ENCODE peak calls at places on chromosomes 3 and 15, in nine cellular contexts. Y is fibroblast of lung, N is DND-41, P is hepatocyte, K is A673, Q is GM23248, R is mammary epithelial cell, S is PC-9, G is keratinocyte. A is an unnamed sample. For H3K9me3, the result is how much of the 10 kb centered on the place peaks cover.

GRCh38 chr3:177554900-177555759 is 357.8 kb upstream of the TBL1XR1 start:
- DNase-seq in Y (peak), N (no peak), P (no peak), K (peak), Q (peak), R (peak), S (peak), G (no peak), A (no peak)

GRCh38 chr3:158794936-158795518 is 6.8 kb upstream of the MFSD1 start:
- DNase-seq in Y (peak), N (no peak), P (peak), K (peak), Q (peak), R (peak), S (no peak), G (peak), A (peak)

GRCh38 chr3:61560452-61561373 is 658 bp upstream of the PTPRG start:
- DNase-seq in Y (peak), N (peak), P (peak), K (peak), Q (peak), R (peak), S (peak), G (no peak), A (peak)

GRCh38 chr15:77296773-77297337 is 123.0 kb downstream of the PEAK1 start:
- DNase-seq in Y (no peak), N (no peak), P (no peak), K (no peak), Q (no peak), R (no peak), S (no peak), G (no peak), A (no peak)

GRCh38 chr3:43286886-43287301 is 554 bp downstream of the SNRK start:
- DNase-seq in Y (peak), N (peak), P (peak), K (peak), Q (peak), R (peak), S (no peak), G (no peak), A (peak)

GRCh38 chr3:190566043-190566933 is 52.4 kb downstream of the IL1RAP start:
- DNase-seq in Y (peak), N (peak), P (peak), K (peak), Q (peak), R (peak), S (peak), G (peak), A (no peak)

GRCh38 chr3:184594386-184595035 is 32.9 kb downstream of the EPHB3 start:
- DNase-seq in Y (no peak), N (no peak), P (no peak), K (no peak), Q (no peak), R (no peak), S (no peak), G (no peak), A (no peak)

GRCh38 chr3:9201278-9201677 is 48.2 kb downstream of the SRGAP3 start:
- DNase-seq in Y (no peak), N (no peak), P (no peak), K (peak), Q (peak), R (no peak), S (no peak), G (no peak), A (no peak)

GRCh38 chr3:160829486-160830009 is 73.5 kb downstream of the PPM1L start:
- DNase-seq in Y (no peak), N (no peak), P (no peak), K (no peak), Q (no peak), R (no peak), S (no peak), G (no peak), A (no peak)

GRCh38 chr3:23019596-23020300 is 183.4 kb upstream of the UBE2E2 start:
- DNase-seq in Y (no peak), N (no peak), P (no peak), K (no peak), Q (no peak), R (no peak), S (peak), G (no peak), A (no peak)

GRCh38 chr15:91484141-91484540 is 369.4 kb upstream of the SLCO3A1 start:
- DNase-seq in Y (no peak), N (no peak), P (no peak), K (no peak), Q (no peak), R (no peak), S (no peak), G (no peak), A (no peak)

GRCh38 chr15:67839358-67839928 is 402 bp downstream of the RNU6-1 start:
- DNase-seq in Y (peak), N (peak), P (no peak), K (peak), Q (peak), R (peak), S (peak), G (no peak), A (no peak)

GRCh38 chr3:152403632-152404066 is 134.9 kb downstream of the MBNL1 start:
- DNase-seq in Y (peak), N (no peak), P (peak), K (no peak), Q (no peak), R (no peak), S (no peak), G (no peak), A (no peak)

GRCh38 chr3:64916192-64916798 is 228.5 kb upstream of the ADAMTS9 start:
- DNase-seq in Y (no peak), N (no peak), P (no peak), K (no peak), Q (no peak), R (no peak), S (no peak), G (no peak), A (no peak)

GRCh38 chr3:85842081-85842480 is 883.3 kb downstream of the CADM2 start:
- DNase-seq in Y (no peak), N (no peak), P (no peak), K (no peak), Q (no peak), R (no peak), S (no peak), G (no peak), A (no peak)

GRCh38 chr15:100241572-100242479 is 99.9 kb downstream of the ADAMTS17 start:
- DNase-seq in Y (peak), N (no peak), P (peak), K (no peak), Q (peak), R (peak), S (peak), G (peak), A (peak)

GRCh38 chr3:85360742-85361387 is 402.1 kb downstream of the CADM2 start:
- DNase-seq in Y (peak), N (peak), P (peak), K (peak), Q (peak), R (peak), S (peak), G (no peak), A (peak)

GRCh38 chr3:160225181-160226025 is at the start of gene C3orf80:
- DNase-seq in Y (peak), N (no peak), P (peak), K (peak), Q (peak), R (peak), S (peak), G (no peak), A (peak)

DNA sequence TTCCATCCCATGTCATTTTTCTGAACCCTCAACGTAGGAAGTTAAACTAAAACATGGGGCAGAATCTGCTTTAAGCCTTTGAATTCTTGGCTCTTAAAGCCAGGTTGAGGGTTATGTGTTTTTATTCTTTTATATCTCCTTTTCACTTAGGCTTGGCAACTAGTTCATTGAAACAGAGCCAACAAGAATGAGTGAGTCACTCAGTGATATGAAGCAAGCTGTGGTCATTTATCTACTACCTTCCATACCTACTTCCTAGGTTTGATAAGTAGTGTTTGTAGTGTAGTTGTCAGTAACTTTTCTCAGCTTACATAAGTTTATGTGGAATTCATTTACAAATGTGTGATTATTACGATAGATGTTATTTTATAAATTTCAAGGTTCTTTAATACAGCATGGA is 67.4 kb downstream of the SNRPN start:
- DNase-seq in Y (peak), N (no peak), P (no peak), K (no peak), Q (peak), R (peak), S (no peak), G (no peak), A (no peak)
- H3K9me3 ChIP-seq in Y (under half), N (under half), P (under half), K (under half), Q (under half), R (under half), S (under half), G (under half), A (under half)

DNA sequence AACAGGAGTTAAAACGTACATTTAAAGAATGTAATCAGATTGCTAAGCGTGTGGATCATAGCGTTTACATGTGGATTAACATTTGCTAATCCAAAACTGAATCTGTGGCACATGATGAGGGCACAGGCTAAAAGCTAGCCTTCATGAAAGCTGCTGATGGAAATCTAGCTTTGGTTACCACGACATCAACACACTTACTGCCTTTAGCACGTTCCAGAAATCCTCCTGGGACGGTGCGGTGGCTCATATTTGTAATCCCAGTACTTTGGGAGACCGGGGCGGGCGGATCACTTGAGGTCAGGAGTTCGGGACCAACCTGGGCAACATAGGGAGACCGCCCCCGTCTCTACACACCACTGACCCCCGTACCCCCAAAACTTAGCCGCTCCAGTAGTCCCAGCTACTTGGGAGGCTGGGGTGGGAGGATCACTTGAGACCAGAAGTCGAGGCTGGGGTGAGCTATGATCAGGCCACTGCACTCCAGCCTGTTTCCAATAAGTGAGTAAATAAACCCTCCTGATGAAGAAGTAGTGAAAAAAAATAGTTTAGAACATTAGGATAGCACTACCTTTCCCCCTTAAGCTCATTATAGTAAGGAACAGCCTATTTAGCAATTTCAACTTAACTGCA is 1.2 kb upstream of the PRTG start:
- DNase-seq in Y (no peak), N (no peak), P (no peak), K (no peak), Q (no peak), R (no peak), S (no peak), G (no peak), A (no peak)
- TF ChIP-seq EZH2 in Y (no peak), N (no peak), P (no peak), K (peak), Q (no peak), R (no peak), S (no peak), G (no peak), A (no peak)

DNA sequence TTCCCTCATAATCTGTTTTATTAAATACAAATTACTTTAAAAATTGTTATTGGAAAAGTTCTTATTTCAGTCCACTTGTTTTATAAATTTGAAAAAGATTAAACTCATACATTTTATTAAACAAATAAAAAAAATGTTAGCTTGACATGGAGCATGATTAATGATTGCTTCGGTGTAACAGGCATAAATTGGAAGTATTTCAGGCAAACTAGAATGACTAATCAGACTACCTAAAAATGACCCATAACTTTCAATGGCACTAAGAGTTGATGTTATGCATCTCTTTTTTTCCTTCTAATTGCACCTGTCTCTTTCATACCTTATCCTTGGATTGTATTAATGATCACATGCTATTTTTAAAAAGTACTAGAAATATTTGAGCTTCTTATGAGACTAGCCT is 343.3 kb downstream of the ZNF385D start:
- DNase-seq in Y (no peak), N (no peak), P (no peak), K (no peak), Q (no peak), R (no peak), S (no peak), G (no peak), A (no peak)
- H3K9me3 ChIP-seq in Y (under half), N (under half), P (under half), K (under half), Q (under half), R (under half), S (under half), G (under half), A (under half)

GRCh38 chr15:89364741-89365450 is 30.3 kb upstream of the POLG start:
- DNase-seq in Y (no peak), N (no peak), P (no peak), K (no peak), Q (no peak), R (no peak), S (no peak), G (no peak), A (peak)
- TF ChIP-seq EZH2 in Y (no peak), N (no peak), P (no peak), K (no peak), Q (no peak), R (peak), S (no peak), G (no peak), A (peak)

GRCh38 chr15:26894181-26894580 is 27.3 kb downstream of the GABRA5 start:
- DNase-seq in Y (no peak), N (no peak), P (no peak), K (no peak), Q (no peak), R (no peak), S (no peak), G (no peak), A (no peak)

GRCh38 chr15:26901036-26901435 is 34.2 kb downstream of the GABRA5 start:
- DNase-seq in Y (no peak), N (no peak), P (no peak), K (no peak), Q (no peak), R (no peak), S (no peak), G (no peak), A (no peak)

GRCh38 chr15:26899658-26900057 is 32.8 kb downstream of the GABRA5 start:
- DNase-seq in Y (no peak), N (no peak), P (no peak), K (no peak), Q (no peak), R (no peak), S (no peak), G (no peak), A (no peak)
- H3K9me3 ChIP-seq in Y (under half), N (under half), P (under half), K (under half), Q (under half), R (under half), S (under half), G (under half), A (under half)

DNA sequence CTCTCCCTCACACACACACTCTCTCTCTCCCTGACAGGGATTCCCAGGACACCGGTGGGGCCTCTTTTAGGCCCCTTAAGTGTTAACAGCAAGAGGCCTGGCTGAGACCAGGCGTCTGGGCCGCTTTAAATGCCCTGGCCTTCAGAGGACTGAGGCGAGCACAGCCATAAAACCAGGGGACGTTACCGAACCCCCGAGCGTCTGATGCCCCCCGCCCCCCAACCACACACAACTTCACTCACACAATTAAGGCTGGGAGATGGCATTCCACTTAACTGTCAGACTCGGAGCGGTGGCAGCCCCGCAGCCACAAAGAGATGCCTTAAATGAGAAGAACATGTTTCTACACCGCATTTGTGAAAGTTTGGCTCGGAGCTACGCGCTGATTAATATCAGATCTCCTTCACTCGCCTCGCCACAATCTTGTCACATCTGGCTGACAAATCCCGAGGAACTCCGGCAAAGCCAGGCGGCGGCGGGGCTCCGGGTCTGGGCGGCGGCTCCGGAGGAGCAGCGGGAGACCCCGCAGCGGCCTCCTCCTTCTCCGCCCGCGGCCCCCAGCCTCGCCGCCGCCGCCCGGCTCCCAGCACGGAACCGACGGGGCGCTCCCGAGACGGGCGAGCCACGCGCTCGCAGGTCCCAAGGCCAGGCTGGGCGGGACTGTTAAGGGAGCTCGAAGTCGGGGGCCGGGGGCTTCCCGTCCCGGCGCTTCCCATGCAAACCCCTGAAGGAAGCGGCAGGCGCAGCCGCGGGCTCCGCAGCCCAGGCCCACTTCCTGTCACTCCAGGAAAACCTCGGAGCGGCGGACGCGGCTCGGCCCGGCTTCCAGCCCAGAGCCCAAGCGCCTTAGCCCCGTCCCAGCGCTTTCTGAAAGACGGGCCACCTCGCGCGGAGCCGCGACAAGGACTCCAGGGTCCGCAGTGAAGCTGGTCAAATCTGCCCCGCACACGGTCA is 1.3 kb downstream of the BNC1 start:
- DNase-seq in Y (peak), N (no peak), P (peak), K (peak), Q (peak), R (peak), S (no peak), G (no peak), A (peak)
- TF ChIP-seq EZH2 in Y (peak), N (no peak), P (no peak), K (no peak), Q (no peak), R (no peak), S (no peak), G (no peak), A (peak)

DNA sequence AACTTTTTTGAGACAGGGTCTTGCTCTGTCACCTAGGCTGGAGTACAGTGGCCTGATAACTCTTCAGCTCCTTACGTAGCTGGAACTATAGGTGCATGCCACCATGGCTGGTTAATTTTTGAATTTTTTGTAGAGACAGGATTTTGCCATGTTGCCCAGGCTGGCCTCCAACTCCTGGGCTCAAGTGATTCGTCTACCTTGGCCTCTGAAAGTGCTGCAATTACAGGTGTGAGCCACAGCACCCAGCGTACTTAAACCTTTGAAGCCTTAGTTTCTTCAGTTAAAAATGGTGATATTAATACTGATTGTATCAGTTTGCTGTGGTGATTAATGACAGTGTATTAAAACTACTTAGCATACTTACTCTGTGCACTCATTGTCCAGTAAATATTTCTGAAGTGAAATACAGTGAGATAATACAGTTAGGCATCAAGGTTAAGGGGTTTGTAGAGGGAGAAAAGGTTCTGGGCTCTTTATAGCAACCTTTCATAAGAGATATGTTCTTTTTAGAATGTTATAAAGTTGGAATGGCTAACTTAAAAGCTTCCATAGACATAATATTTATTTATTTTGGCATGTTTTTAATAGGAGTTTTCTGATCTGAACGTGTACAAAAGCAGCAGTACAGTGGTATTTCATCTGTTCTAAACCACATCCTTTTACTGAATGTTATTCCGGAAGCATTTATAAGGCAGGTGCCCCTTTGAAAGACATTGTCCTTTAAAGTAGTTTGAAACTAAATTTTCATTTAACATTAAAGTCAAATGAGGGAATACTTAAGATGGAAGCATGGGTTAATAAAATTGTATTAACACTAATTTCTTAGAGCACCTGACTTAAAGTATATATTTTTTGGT is 23.6 kb downstream of the NCK1 start:
- DNase-seq in Y (no peak), N (peak), P (no peak), K (no peak), Q (no peak), R (no peak), S (no peak), G (no peak), A (no peak)
- H3K9me3 ChIP-seq in Y (under half), N (under half), P (under half), K (under half), Q (under half), R (under half), S (under half), G (under half), A (under half)

A was measured in neural progenitor cell.